ENCODE peak calls at places on chromosomes 5 and 9, in five cellular contexts. R is sigmoid colon, V is heart left ventricle, S is heart right ventricle, T is astrocyte. G is an unnamed sample. For H3K4me1 and H3K36me3, the result is how much of the 10 kb centered on the place peaks cover.

GRCh38 chr9:136190656-136191548 is 14.0 kb downstream of the LHX3 start:
- DNase-seq in R (no peak), V (no peak), S (no peak), T (no peak), G (no peak)

GRCh38 chr5:112848116-112848811 is 12.8 kb upstream of the SRP19 start:
- DNase-seq in R (no peak), V (no peak), S (no peak), T (peak), G (peak)

GRCh38 chr5:59222687-59223511 is 640.0 kb downstream of the RAB3C start:
- DNase-seq in R (no peak), V (no peak), S (no peak), T (no peak), G (no peak)

GRCh38 chr5:168324864-168325615 is 33.6 kb downstream of the WWC1 start:
- DNase-seq in R (no peak), V (no peak), S (no peak), T (peak), G (no peak)

GRCh38 chr5:81068063-81068462 is 107.9 kb downstream of the RASGRF2 start:
- DNase-seq in R (no peak), V (no peak), S (no peak), T (no peak), G (no peak)

GRCh38 chr5:15554542-15554941 is 54.6 kb downstream of the FBXL7 start:
- DNase-seq in R (no peak), V (no peak), S (no peak), T (no peak), G (no peak)

GRCh38 chr5:103562453-103563157 is at the start of gene NUDT12:
- DNase-seq in R (peak), V (peak), S (peak), T (peak), G (peak)

GRCh38 chr5:141889282-141889871 is 11.2 kb upstream of the PCDH1 start:
- DNase-seq in R (no peak), V (no peak), S (no peak), T (no peak), G (no peak)

GRCh38 chr9:6467006-6467625 is 54.1 kb downstream of the UHRF2 start:
- DNase-seq in R (no peak), V (no peak), S (no peak), T (no peak), G (no peak)

GRCh38 chr5:154740483-154740882 is 14.7 kb upstream of the LARP1 start:
- DNase-seq in R (peak), V (peak), S (peak), T (peak), G (no peak)

GRCh38 chr5:55618318-55618717 is 83.6 kb upstream of the PLPP1 start:
- DNase-seq in R (no peak), V (no peak), S (no peak), T (no peak), G (no peak)
- H3K27ac ChIP-seq in R (no peak), V (no peak), S (no peak), T (no peak), G (no peak)

GRCh38 chr5:33978307-33978706 is 6.2 kb downstream of the SLC45A2 start:
- DNase-seq in R (no peak), V (no peak), S (no peak), T (no peak), G (no peak)
- H3K4me1 ChIP-seq in R (under half), V (under half), S (under half), T (under half), G (under half)

DNA sequence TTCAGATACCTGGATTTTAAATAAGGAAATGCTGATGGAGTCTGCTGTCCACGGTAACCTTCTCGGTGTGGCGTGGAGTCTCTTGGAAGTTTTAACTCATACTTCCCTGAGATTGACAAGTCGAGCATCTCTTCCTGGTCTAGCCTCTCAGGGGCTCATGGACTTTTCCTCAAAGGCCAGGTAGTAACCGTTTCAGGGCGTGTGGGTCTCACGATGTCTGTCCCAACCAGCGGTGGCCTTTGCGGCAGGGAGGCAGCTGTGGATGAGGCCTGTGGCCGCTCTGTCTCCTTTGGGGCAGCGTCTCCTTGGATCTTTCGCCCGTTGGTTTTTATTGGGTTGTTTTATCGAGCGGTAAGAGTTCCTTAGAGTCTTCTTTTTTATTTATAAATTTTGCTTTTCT is 32.8 kb downstream of the CEP72 start:
- DNase-seq in R (peak), V (no peak), S (no peak), T (no peak), G (no peak)
- H3K36me3 ChIP-seq in R (under half), V (under half), S (under half), T (under half), G (under half)

GRCh38 chr9:131738293-131738692 is 1.6 kb downstream of the RAPGEF1 start:
- DNase-seq in R (no peak), V (no peak), S (no peak), T (no peak), G (no peak)
- H3K27ac ChIP-seq in R (peak), V (peak), S (peak), T (no peak), G (peak)

GRCh38 chr5:132104561-132104960 is 31.0 kb downstream of the CSF2 start:
- DNase-seq in R (no peak), V (no peak), S (no peak), T (peak), G (no peak)
- H3K4me1 ChIP-seq in R (under half), V (under half), S (under half), T (under half), G (half or more)

DNA sequence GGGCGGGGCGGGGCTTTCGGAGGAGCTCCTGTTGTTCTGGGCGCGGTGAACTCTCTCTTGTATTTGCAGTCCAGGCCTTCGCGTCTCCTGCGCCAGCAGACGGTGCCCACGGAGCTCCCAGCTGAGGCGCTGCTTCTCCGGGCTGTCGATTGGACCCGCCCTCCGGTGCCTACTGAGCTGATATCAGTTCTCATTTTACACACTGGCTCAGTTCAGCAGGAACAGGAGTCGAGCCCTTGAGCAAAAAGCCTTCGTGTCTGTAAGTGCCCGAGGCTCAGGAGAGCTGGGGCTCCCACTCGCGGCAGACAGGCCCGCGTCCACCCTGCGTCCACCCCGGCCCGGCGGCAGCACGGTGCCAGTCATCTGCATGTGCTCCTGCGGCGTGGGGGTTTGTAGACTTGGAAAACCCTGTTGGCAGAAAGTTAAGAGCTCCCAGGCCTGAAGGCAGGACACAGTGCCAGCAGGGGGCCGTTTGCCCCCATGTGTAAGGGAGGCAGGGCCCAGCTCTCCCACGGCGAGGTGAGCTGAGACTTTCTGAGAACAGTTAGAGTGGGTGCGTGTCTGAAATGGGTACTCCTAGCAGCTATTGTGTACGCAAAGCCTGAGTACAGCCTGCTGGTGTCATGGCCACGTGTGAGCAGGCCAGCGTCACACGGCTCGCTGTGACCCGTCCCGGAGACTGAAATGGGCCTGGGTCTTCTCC is 231.5 kb downstream of the FANCC start:
- DNase-seq in R (peak), V (no peak), S (peak), T (no peak), G (no peak)
- H3K36me3 ChIP-seq in R (half or more), V (under half), S (under half), T (half or more), G (under half)

GRCh38 chr9:130847306-130848217 is 12.5 kb downstream of the ABL1 start:
- DNase-seq in R (peak), V (peak), S (peak), T (peak), G (no peak)
- H3K27ac ChIP-seq in R (peak), V (peak), S (peak), T (peak), G (no peak)

G was measured in CD8-positive, alpha-beta memory T cell.